ENCODE peak calls at places on chromosomes 12 and 14, in five cellular contexts. B is WTC11, S is iris pigment epithelial cell, H is AG04450, G is hypothalamus. W is an unnamed sample.

GRCh38 chr12:62256408-62257079 is 3.7 kb upstream of the USP15 start:
- DNase-seq in S (peak; percentile 54), H (no peak), B (no peak), G (no peak), W (peak; percentile 44)

GRCh38 chr12:103441437-103442186 is 54.2 kb downstream of the C12orf42 start:
- DNase-seq in S (no peak), G (no peak), B (no peak), H (no peak), W (no peak)

GRCh38 chr14:105931808-105932483 is 405.6 kb downstream of the TMEM121 start:
- DNase-seq in H (no peak), B (no peak), S (no peak), G (no peak), W (no peak)

GRCh38 chr14:83558946-83559345 is 1971.0 kb upstream of the FLRT2 start:
- DNase-seq in B (no peak), H (no peak), G (no peak), S (peak; percentile 57), W (no peak)

GRCh38 chr14:50763386-50764007 is 67.5 kb downstream of the NIN start:
- DNase-seq in G (no peak), H (peak; percentile 47), S (peak; percentile 96), B (no peak), W (peak; percentile 87)

GRCh38 chr14:68124885-68125731 is 305.5 kb downstream of the RAD51B start:
- DNase-seq in G (no peak), B (no peak), S (peak; percentile 87), H (no peak), W (peak; percentile 89)

GRCh38 chr12:91404362-91404899 is 221.8 kb upstream of the DCN start:
- DNase-seq in H (no peak), S (no peak), G (no peak), B (no peak), W (no peak)

GRCh38 chr12:81337891-81338290 is 260.0 kb downstream of the ACSS3 start:
- DNase-seq in H (no peak), B (no peak), G (no peak), S (peak; percentile 22), W (peak; percentile 11)

GRCh38 chr12:93763746-93764147 is 86.6 kb downstream of the CRADD start:
- DNase-seq in H (no peak), S (no peak), G (no peak), B (no peak), W (no peak)

GRCh38 chr12:115210533-115211252 is 526.7 kb upstream of the TBX3 start:
- DNase-seq in H (no peak), S (no peak), B (no peak), G (no peak), W (no peak)

GRCh38 chr14:71491925-71492324 is 440.3 kb upstream of the RGS6 start:
- DNase-seq in S (no peak), H (no peak), G (no peak), B (no peak), W (no peak)

GRCh38 chr12:95547522-95548055 is 3.7 kb downstream of the USP44 start:
- DNase-seq in S (peak; percentile 81), B (no peak), G (no peak), H (peak; percentile 92), W (peak; percentile 31)

GRCh38 chr14:63717704-63718103 is 10.2 kb downstream of the SGPP1 start:
- DNase-seq in S (no peak), H (no peak), B (no peak), G (no peak), W (peak; percentile 26)

GRCh38 chr14:34051966-34052657 is 101.2 kb upstream of the EGLN3 start:
- DNase-seq in B (no peak), G (no peak), H (no peak), S (peak; percentile 79), W (peak; percentile 89)

GRCh38 chr12:70543444-70543843 is 93.8 kb downstream of the PTPRB start:
- DNase-seq in S (peak; percentile 96), G (no peak), H (peak; percentile 50), B (no peak), W (peak; percentile 93)

GRCh38 chr12:122102331-122102730 is 23.8 kb downstream of the MLXIP start:
- DNase-seq in G (no peak), S (no peak), H (no peak), B (no peak), W (no peak)

GRCh38 chr14:65249471-65250161 is 147.3 kb upstream of the MAX start:
- DNase-seq in B (no peak), S (peak; percentile 35), H (no peak), G (no peak), W (no peak)

GRCh38 chr12:92369643-92370042 is 224.0 kb upstream of the BTG1 start:
- DNase-seq in G (no peak), B (no peak), S (no peak), H (no peak), W (peak; percentile 59)

GRCh38 chr14:100612879-100613455 is 25.8 kb upstream of the BEGAIN start:
- DNase-seq in G (no peak), B (no peak), H (no peak), S (no peak), W (no peak)

GRCh38 chr12:18145924-18146323 is 55.9 kb upstream of the RERGL start:
- DNase-seq in B (no peak), G (no peak), H (no peak), S (no peak), W (no peak)

GRCh38 chr12:92290016-92290685 is 144.5 kb upstream of the BTG1 start:
- DNase-seq in S (peak; percentile 69), B (no peak), G (no peak), H (no peak), W (peak; percentile 76)

GRCh38 chr12:104652910-104653309 is 196.2 kb downstream of the CHST11 start:
- DNase-seq in B (no peak), G (no peak), S (no peak), H (no peak), W (no peak)

GRCh38 chr12:10205251-10205807 is 7.3 kb upstream of the GABARAPL1 start:
- DNase-seq in B (no peak), G (no peak), H (no peak), S (peak; percentile 82), W (peak; percentile 30)

GRCh38 chr14:104319489-104320241 is 181.3 kb downstream of the KIF26A start:
- DNase-seq in H (no peak), S (no peak), G (no peak), B (peak; percentile 9), W (no peak)

GRCh38 chr12:88658009-88658408 is 77.7 kb upstream of the KITLG start:
- DNase-seq in H (no peak), G (no peak), S (no peak), B (no peak), W (peak; percentile 73)

GRCh38 chr12:89080797-89081470 is 271.4 kb downstream of the DUSP6 start:
- DNase-seq in H (no peak), G (no peak), B (no peak), S (no peak), W (no peak)

GRCh38 chr14:96584199-96584906 is 82.2 kb downstream of the PAPOLA start:
- DNase-seq in B (peak; percentile 86), S (peak; percentile 17), G (peak; percentile 25), H (no peak), W (no peak)

GRCh38 chr14:103854822-103855733 is 7.7 kb upstream of the PPP1R13B start:
- DNase-seq in S (no peak), G (no peak), B (peak; percentile 75), H (no peak), W (no peak)

GRCh38 chr14:23829736-23830474 is 123.7 kb upstream of the DHRS4 start:
- DNase-seq in S (peak; percentile 95), B (no peak), H (peak; percentile 23), G (no peak), W (peak; percentile 91)